ENCODE peak calls at places on chromosomes 7 and 10, in ten cellular contexts. F, M, Q, L, N, P, S, U, H and I are unnamed samples.

GRCh38 chr7:158093156-158093796 is 494.3 kb downstream of the PTPRN2 start:
- DNase-seq in F (no peak), M (no peak), Q (no peak), L (no peak), N (no peak), P (peak), S (peak), U (no peak), H (no peak), I (no peak)

GRCh38 chr10:53521081-53521480 is 748.5 kb upstream of the MBL2 start:
- DNase-seq in F (no peak), M (no peak), Q (no peak), L (no peak), N (no peak), P (no peak), S (no peak), U (no peak), H (no peak), I (no peak)

GRCh38 chr7:111226800-111227199 is 135.9 kb downstream of the LRRN3 start:
- DNase-seq in F (no peak), M (no peak), Q (no peak), L (no peak), N (no peak), P (no peak), S (no peak), U (no peak), H (no peak), I (no peak)

GRCh38 chr7:76296743-76297740 is 5.4 kb upstream of the HSPB1 start:
- DNase-seq in F (no peak), M (peak), Q (peak), L (peak), N (peak), P (no peak), S (peak), U (no peak), H (no peak), I (no peak)

GRCh38 chr10:120989996-120990395 is 138.8 kb downstream of the WDR11 start:
- DNase-seq in F (no peak), M (no peak), Q (no peak), L (no peak), N (no peak), P (no peak), S (no peak), U (no peak), H (no peak), I (no peak)

GRCh38 chr7:91082854-91083495 is 181.3 kb upstream of the FZD1 start:
- DNase-seq in F (no peak), M (no peak), Q (peak), L (peak), N (no peak), P (no peak), S (no peak), U (no peak), H (no peak), I (no peak)

GRCh38 chr7:8259586-8260222 is 2.3 kb downstream of the ICA1 start:
- DNase-seq in F (no peak), M (no peak), Q (no peak), L (no peak), N (no peak), P (no peak), S (no peak), U (no peak), H (no peak), I (no peak)

GRCh38 chr10:132329565-132330485 is 2.2 kb upstream of the LRRC27 start:
- DNase-seq in F (peak), M (peak), Q (peak), L (peak), N (no peak), P (peak), S (no peak), U (no peak), H (no peak), I (peak)

GRCh38 chr7:37320140-37320839 is 128.4 kb downstream of the ELMO1 start:
- DNase-seq in F (no peak), M (no peak), Q (no peak), L (no peak), N (no peak), P (no peak), S (no peak), U (no peak), H (no peak), I (no peak)

GRCh38 chr10:29377333-29377961 is 88.6 kb downstream of the LYZL1 start:
- DNase-seq in F (no peak), M (no peak), Q (peak), L (peak), N (peak), P (no peak), S (no peak), U (no peak), H (no peak), I (no peak)

GRCh38 chr10:43823237-43823605 is 174.5 kb upstream of the ZNF32 start:
- DNase-seq in F (no peak), M (no peak), Q (no peak), L (no peak), N (no peak), P (no peak), S (no peak), U (no peak), H (no peak), I (no peak)

GRCh38 chr7:12715372-12716133 is 28.1 kb downstream of the ARL4A start:
- DNase-seq in F (peak), M (peak), Q (peak), L (peak), N (peak), P (peak), S (peak), U (no peak), H (peak), I (no peak)

GRCh38 chr7:27172388-27172774 is 1.7 kb downstream of the HOXA10 start:
- DNase-seq in F (no peak), M (no peak), Q (peak), L (no peak), N (no peak), P (peak), S (peak), U (no peak), H (peak), I (no peak)

GRCh38 chr10:100723769-100724530 is 21.4 kb upstream of the PAX2 start:
- DNase-seq in F (no peak), M (no peak), Q (no peak), L (no peak), N (no peak), P (peak), S (no peak), U (no peak), H (no peak), I (no peak)

GRCh38 chr10:69265521-69265920 is 12.8 kb upstream of the HK1 start:
- DNase-seq in F (no peak), M (no peak), Q (no peak), L (no peak), N (no peak), P (no peak), S (no peak), U (no peak), H (no peak), I (no peak)

GRCh38 chr10:70418229-70418628 is 14.3 kb downstream of the EIF4EBP2 start:
- DNase-seq in F (peak), M (no peak), Q (peak), L (peak), N (peak), P (no peak), S (no peak), U (no peak), H (no peak), I (no peak)

GRCh38 chr7:36205844-36206243 is 52.8 kb downstream of the EEPD1 start:
- DNase-seq in F (no peak), M (no peak), Q (no peak), L (no peak), N (no peak), P (no peak), S (no peak), U (no peak), H (no peak), I (no peak)

GRCh38 chr10:3294919-3295318 is 122.3 kb upstream of the PITRM1 start:
- DNase-seq in F (no peak), M (no peak), Q (no peak), L (peak), N (no peak), P (no peak), S (no peak), U (no peak), H (no peak), I (no peak)
- TF ChIP-seq CTCF in F (no peak), M (no peak), Q (no peak), L (peak), N (no peak), P (no peak), S (no peak), U (no peak), H (no peak), I (no peak)

DNA sequence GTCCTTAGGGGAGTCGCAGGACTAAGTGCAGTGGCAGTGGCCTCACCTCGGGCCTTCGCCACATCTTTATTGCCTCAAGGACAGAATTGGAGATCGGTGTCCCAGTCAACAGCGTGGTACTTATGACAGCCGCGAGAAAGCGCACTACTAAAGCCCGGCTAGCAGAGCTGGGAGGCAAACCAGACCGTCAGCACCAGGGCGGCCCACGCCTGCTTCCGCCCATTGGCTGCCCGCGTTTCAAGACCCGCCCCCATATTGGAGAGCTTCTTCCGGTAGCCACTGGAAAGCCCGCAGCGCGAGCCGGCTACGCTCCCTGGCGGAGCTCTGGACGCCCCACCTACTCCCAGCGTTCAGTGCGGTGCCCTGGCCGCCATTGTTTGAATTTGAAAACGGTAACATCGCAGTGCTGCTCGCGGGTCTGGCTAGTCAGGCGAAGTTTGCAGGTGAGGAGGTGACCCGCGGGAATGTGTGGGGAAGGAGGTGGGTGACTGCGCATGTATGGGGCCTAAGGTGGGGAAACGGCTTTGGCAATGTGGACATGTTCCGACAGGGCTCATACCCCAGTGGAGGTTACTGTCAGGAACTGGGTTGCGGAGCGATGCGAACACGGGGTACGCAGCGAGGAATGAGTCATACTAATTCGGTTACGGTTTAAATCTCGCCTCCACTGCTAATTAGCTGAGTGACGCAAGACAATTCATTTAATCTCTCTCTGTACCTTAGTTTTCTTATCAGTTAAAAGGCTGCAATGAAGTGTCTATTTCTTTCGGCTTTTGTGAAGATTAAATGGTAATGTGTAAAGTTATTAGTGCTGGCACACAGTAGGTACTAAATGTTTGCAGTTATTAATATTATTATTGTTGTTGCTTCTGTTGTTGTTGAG is at the start of gene KIF20B:
- DNase-seq in F (peak), M (peak), Q (peak), L (peak), N (peak), P (peak), S (peak), U (peak), H (peak), I (peak)
- H3K4me3 ChIP-seq in F (peak), M (peak), Q (peak), L (peak), N (peak), P (peak), S (peak), U (peak), H (peak), I (peak)

DNA sequence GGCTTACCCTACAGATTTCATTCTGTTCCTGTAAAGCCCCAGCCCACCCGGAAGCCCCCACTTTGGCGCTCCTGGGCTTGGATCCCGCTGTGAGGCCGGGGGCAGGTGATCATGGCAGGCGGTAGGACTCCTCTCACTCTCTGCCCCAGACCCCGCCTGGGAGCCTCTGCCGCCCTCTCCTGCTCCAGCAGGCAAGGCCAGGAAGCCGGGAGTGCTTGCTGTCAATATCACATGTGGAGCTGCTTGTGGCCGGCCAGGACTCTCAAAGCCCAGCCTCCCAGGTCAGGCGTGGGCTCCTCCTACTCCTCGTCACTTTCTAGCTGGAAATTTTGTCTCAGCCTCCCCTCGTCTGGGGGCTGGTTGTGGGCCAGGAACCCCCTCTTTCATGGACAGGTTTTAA is 273.5 kb upstream of the PODXL start:
- DNase-seq in F (no peak), M (no peak), Q (no peak), L (peak), N (no peak), P (no peak), S (no peak), U (no peak), H (peak), I (no peak)
- TF ChIP-seq CTCF in F (no peak), M (no peak), Q (no peak), L (no peak), N (no peak), P (no peak), S (no peak), U (no peak), H (no peak), I (no peak)

DNA sequence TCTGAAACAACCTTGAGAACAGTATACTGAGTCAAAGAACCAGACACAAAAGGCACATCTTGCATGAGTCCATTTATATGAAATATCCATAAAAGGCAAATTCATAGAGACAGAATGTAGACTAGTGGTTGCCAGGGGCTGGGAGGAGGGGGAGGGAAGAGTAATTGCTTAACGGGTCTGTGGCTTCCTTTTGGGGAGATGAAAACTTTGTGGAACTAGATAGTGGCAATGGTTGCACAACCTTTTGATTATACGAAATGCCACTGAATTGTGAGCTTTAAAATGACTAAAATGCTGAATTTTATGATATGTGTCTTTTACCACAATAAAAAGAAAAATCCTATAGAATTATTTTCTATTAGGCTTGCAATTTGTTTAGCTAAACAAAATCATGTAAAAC is 16.8 kb downstream of the ADRB1 start:
- DNase-seq in F (no peak), M (no peak), Q (no peak), L (no peak), N (no peak), P (no peak), S (no peak), U (no peak), H (no peak), I (no peak)
- H3K4me3 ChIP-seq in F (no peak), M (no peak), Q (no peak), L (no peak), N (no peak), P (no peak), S (no peak), U (no peak), H (no peak), I (no peak)